ENCODE peak calls at places on chromosomes 4 and X, in five cellular contexts. I, Y, K, C and L are unnamed samples.

GRCh38 chr4:121656269-121656641 is 40.5 kb downstream of the ANXA5 start:
- DNase-seq in I (peak), C (no peak), Y (peak), K (peak), L (peak)

GRCh38 chr4:86451560-86452322 is 91.9 kb upstream of the MAPK10 start:
- DNase-seq in K (no peak), Y (no peak), I (no peak), C (no peak), L (no peak)

GRCh38 chr4:156977435-156978160 is 6.0 kb upstream of the PDGFC start:
- DNase-seq in Y (no peak), K (no peak), C (no peak), I (no peak), L (no peak)

GRCh38 chrX:87663421-87663820 is 145.8 kb downstream of the KLHL4 start:
- DNase-seq in C (no peak), I (no peak), Y (no peak), K (no peak), L (no peak)

GRCh38 chr4:602559-602942 is 22.8 kb upstream of the PDE6B start:
- DNase-seq in C (peak), K (peak), Y (peak), I (no peak), L (peak)

GRCh38 chr4:83139514-83140156 is 25.1 kb upstream of the PLAC8 start:
- DNase-seq in Y (no peak), I (no peak), C (no peak), K (peak), L (no peak)

GRCh38 chrX:42149786-42150185 is 226.4 kb upstream of the CASK start:
- DNase-seq in K (no peak), Y (no peak), C (no peak), I (no peak), L (no peak)

GRCh38 chrX:37315511-37316248 is 33.5 kb upstream of the PRRG1 start:
- DNase-seq in C (no peak), I (no peak), K (peak), Y (no peak), L (no peak)

GRCh38 chr4:4419896-4420295 is 33.0 kb downstream of the NSG1 start:
- DNase-seq in I (no peak), K (no peak), C (peak), Y (no peak), L (no peak)

GRCh38 chr4:108209489-108209888 is 40.8 kb upstream of the LEF1 start:
- DNase-seq in C (no peak), K (no peak), Y (no peak), I (no peak), L (no peak)

GRCh38 chr4:126647756-126648396 is 984.9 kb upstream of the INTU start:
- DNase-seq in Y (no peak), I (no peak), K (no peak), C (no peak), L (no peak)

DNA sequence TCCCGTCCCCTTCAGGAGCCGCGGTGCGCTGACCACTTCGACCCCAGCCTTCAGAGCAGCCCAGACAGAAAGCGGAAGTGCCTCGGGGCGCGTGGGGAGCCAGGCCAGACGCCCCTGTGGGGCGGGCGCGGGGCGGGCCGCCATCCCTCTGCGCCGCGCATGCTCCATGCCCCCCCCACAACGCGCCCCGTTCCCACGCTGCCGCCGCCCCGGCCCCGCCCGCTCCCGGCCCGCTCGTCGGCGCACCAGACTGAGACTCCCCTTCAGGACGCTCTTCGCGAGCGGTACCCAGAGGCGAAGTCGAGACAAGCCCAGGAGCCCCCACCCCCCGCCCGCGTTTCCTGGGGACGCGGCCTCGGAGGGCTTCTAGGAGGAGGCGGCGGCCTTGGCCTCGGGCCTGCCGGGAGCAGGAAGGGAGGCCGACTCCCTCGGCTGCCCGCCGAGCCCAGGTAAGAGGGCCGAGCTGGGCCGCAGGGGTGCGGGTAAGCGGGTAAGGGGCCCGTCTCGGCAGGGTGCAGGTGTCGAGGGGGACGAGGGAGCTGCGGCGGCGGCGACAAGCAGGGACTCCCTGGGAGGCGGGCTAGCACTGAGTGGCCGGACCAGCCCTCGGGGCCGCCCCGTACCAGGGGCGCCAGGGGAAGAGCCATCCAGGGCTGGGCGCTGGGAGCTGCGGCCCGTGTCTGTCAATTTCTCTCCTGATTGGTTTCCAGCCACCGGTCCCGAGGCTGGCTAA is at the start of gene ZFP92:
- DNase-seq in I (no peak), K (no peak), Y (no peak), C (peak), L (no peak)
- TF ChIP-seq SUZ12 in I (no peak), K (no peak), Y (no peak), C (peak), L (no peak)

GRCh38 chr4:100841911-100842310 is 324.1 kb upstream of the EMCN start:
- DNase-seq in I (no peak), Y (no peak), K (no peak), C (no peak), L (no peak)
- TF ChIP-seq SUZ12 in I (no peak), Y (no peak), K (no peak), C (no peak), L (no peak)

GRCh38 chr4:106266201-106266600 is 49.8 kb downstream of the TBCK start:
- DNase-seq in C (no peak), I (peak), Y (no peak), K (peak), L (peak)
- TF ChIP-seq SUZ12 in C (no peak), I (no peak), Y (no peak), K (no peak), L (no peak)

GRCh38 chr4:21450331-21450730 is 498.2 kb downstream of the KCNIP4 start:
- DNase-seq in Y (no peak), K (no peak), I (no peak), C (no peak), L (no peak)
- TF ChIP-seq SUZ12 in Y (no peak), K (no peak), I (no peak), C (no peak), L (no peak)

GRCh38 chrX:39133971-39134370 is 332.7 kb downstream of the MID1IP1 start:
- DNase-seq in C (peak), I (no peak), Y (no peak), K (no peak), L (no peak)
- TF ChIP-seq SUZ12 in C (no peak), I (no peak), Y (no peak), K (no peak), L (no peak)